ENCODE peak calls at places on chromosomes 1 and 21, in four cellular contexts. One of them, this sample, is unnamed.

GRCh38 chr1:115411388-115412063 is 73.5 kb upstream of the NGF start:
- DNase-seq in body of pancreas: no peak
- DNase-seq in amygdala: no peak
- DNase-seq in H9: no peak
- DNase-seq in this sample: no peak

GRCh38 chr1:239993333-239993732 is 98.3 kb upstream of the FMN2 start:
- DNase-seq in body of pancreas: no peak
- DNase-seq in amygdala: no peak
- DNase-seq in H9: no peak
- DNase-seq in this sample: no peak

GRCh38 chr21:32257952-32258785 is 20.7 kb downstream of the MIS18A start:
- DNase-seq in body of pancreas: peak
- DNase-seq in amygdala: peak
- DNase-seq in H9: peak
- DNase-seq in this sample: peak

GRCh38 chr21:31543191-31543590 is 116.3 kb upstream of the SOD1 start:
- DNase-seq in body of pancreas: no peak
- DNase-seq in amygdala: no peak
- DNase-seq in H9: no peak
- DNase-seq in this sample: no peak

GRCh38 chr1:187390157-187390556 is 561.4 kb downstream of the PLA2G4A start:
- DNase-seq in body of pancreas: no peak
- DNase-seq in amygdala: no peak
- DNase-seq in H9: no peak
- DNase-seq in this sample: no peak

GRCh38 chr1:38102576-38102975 is 56.0 kb upstream of the POU3F1 start:
- DNase-seq in body of pancreas: no peak
- DNase-seq in amygdala: no peak
- DNase-seq in H9: no peak
- DNase-seq in this sample: peak

GRCh38 chr1:201025571-201026002 is 2.1 kb upstream of the KIF21B start:
- DNase-seq in body of pancreas: no peak
- DNase-seq in amygdala: no peak
- DNase-seq in H9: peak
- DNase-seq in this sample: peak

GRCh38 chr1:62912028-62912638 is 128.2 kb downstream of the ATG4C start:
- DNase-seq in body of pancreas: no peak
- DNase-seq in amygdala: no peak
- DNase-seq in H9: no peak
- DNase-seq in this sample: peak

GRCh38 chr1:11526071-11526895 is 47.3 kb downstream of the DISP3 start:
- DNase-seq in body of pancreas: no peak
- DNase-seq in amygdala: no peak
- DNase-seq in H9: no peak
- DNase-seq in this sample: peak

GRCh38 chr1:67555487-67556296 is 125.5 kb upstream of the SERBP1 start:
- DNase-seq in body of pancreas: no peak
- DNase-seq in amygdala: no peak
- DNase-seq in H9: peak
- DNase-seq in this sample: peak

GRCh38 chr1:3049164-3049563 is 19.8 kb upstream of the PRDM16 start:
- DNase-seq in body of pancreas: no peak
- DNase-seq in amygdala: no peak
- DNase-seq in H9: peak
- DNase-seq in this sample: peak

GRCh38 chr1:40825430-40825778 is 36.8 kb downstream of the CITED4 start:
- DNase-seq in body of pancreas: no peak
- DNase-seq in amygdala: no peak
- DNase-seq in H9: peak
- DNase-seq in this sample: peak

GRCh38 chr1:179082308-179083030 is 599 bp downstream of the TOR3A start:
- DNase-seq in body of pancreas: peak
- DNase-seq in amygdala: peak
- DNase-seq in H9: peak
- DNase-seq in this sample: peak

GRCh38 chr21:43931454-43931853 is 66.4 kb downstream of the AGPAT3 start:
- DNase-seq in body of pancreas: no peak
- DNase-seq in amygdala: no peak
- DNase-seq in H9: no peak
- DNase-seq in this sample: no peak

GRCh38 chr1:44808938-44809917 is 905 bp downstream of the BTBD19 start:
- DNase-seq in body of pancreas: peak
- DNase-seq in amygdala: no peak
- DNase-seq in H9: peak
- DNase-seq in this sample: peak

GRCh38 chr1:59383963-59384362 is 87.1 kb downstream of the FGGY start:
- DNase-seq in body of pancreas: no peak
- DNase-seq in amygdala: no peak
- DNase-seq in H9: no peak
- DNase-seq in this sample: no peak

GRCh38 chr1:102085896-102086295 is 89.2 kb upstream of the OLFM3 start:
- DNase-seq in body of pancreas: no peak
- DNase-seq in amygdala: no peak
- DNase-seq in H9: no peak
- DNase-seq in this sample: no peak

GRCh38 chr21:46040707-46041106 is 57.2 kb upstream of the COL6A2 start:
- DNase-seq in body of pancreas: no peak
- DNase-seq in amygdala: no peak
- DNase-seq in H9: no peak
- DNase-seq in this sample: no peak

GRCh38 chr1:200751717-200752116 is 13.0 kb downstream of the CAMSAP2 start:
- DNase-seq in body of pancreas: no peak
- DNase-seq in amygdala: no peak
- DNase-seq in H9: no peak
- DNase-seq in this sample: no peak

GRCh38 chr1:181669209-181669608 is 185.9 kb downstream of the CACNA1E start:
- DNase-seq in body of pancreas: no peak
- DNase-seq in amygdala: no peak
- DNase-seq in H9: no peak
- DNase-seq in this sample: no peak

GRCh38 chr21:42417533-42417932 is 13.8 kb downstream of the UBASH3A start:
- DNase-seq in body of pancreas: no peak
- DNase-seq in amygdala: no peak
- DNase-seq in H9: no peak
- DNase-seq in this sample: no peak

GRCh38 chr1:5738911-5739462 is 253.2 kb downstream of the NPHP4 start:
- DNase-seq in body of pancreas: no peak
- DNase-seq in amygdala: no peak
- DNase-seq in H9: no peak
- DNase-seq in this sample: no peak

GRCh38 chr21:25670726-25671125 is 31.7 kb downstream of the JAM2 start:
- DNase-seq in body of pancreas: no peak
- DNase-seq in amygdala: no peak
- DNase-seq in H9: no peak
- DNase-seq in this sample: no peak

GRCh38 chr1:228058981-228059535 is 23.4 kb upstream of the ARF1 start:
- DNase-seq in body of pancreas: no peak
- DNase-seq in amygdala: no peak
- DNase-seq in H9: no peak
- DNase-seq in this sample: peak

GRCh38 chr1:156401681-156402081 is 32.7 kb downstream of the RHBG start:
- DNase-seq in body of pancreas: no peak
- DNase-seq in amygdala: peak
- DNase-seq in H9: peak
- DNase-seq in this sample: peak

GRCh38 chr1:58874757-58875755 is 91.2 kb upstream of the JUN start:
- DNase-seq in body of pancreas: peak
- DNase-seq in amygdala: peak
- DNase-seq in H9: peak
- DNase-seq in this sample: peak

GRCh38 chr1:3342960-3343359 is 111.5 kb upstream of the ARHGEF16 start:
- DNase-seq in body of pancreas: no peak
- DNase-seq in amygdala: no peak
- DNase-seq in H9: no peak
- DNase-seq in this sample: no peak

GRCh38 chr1:153968000-153968363 is 280 bp downstream of the CREB3L4 start:
- DNase-seq in body of pancreas: peak
- DNase-seq in amygdala: no peak
- DNase-seq in H9: peak
- DNase-seq in this sample: peak

GRCh38 chr1:5373281-5373680 is 618.9 kb downstream of the NPHP4 start:
- DNase-seq in body of pancreas: no peak
- DNase-seq in amygdala: no peak
- DNase-seq in H9: no peak
- DNase-seq in this sample: no peak

GRCh38 chr1:228416217-228416971 is at the start of gene TRIM17:
- DNase-seq in body of pancreas: peak
- DNase-seq in amygdala: no peak
- DNase-seq in H9: peak
- DNase-seq in this sample: peak

GRCh38 chr1:235409045-235409820 is 42.0 kb downstream of the TBCE start:
- DNase-seq in body of pancreas: no peak
- DNase-seq in amygdala: no peak
- DNase-seq in H9: no peak
- DNase-seq in this sample: no peak

GRCh38 chr1:23430803-23431202 is 6.3 kb upstream of the TCEA3 start:
- DNase-seq in body of pancreas: no peak
- DNase-seq in amygdala: no peak
- DNase-seq in H9: no peak
- DNase-seq in this sample: no peak

GRCh38 chr1:201758508-201759050 is 70.4 kb upstream of the IPO9 start:
- DNase-seq in body of pancreas: no peak
- DNase-seq in amygdala: no peak
- DNase-seq in H9: no peak
- DNase-seq in this sample: no peak

GRCh38 chr1:218369688-218370511 is 24.8 kb downstream of the TGFB2 start:
- DNase-seq in body of pancreas: no peak
- DNase-seq in amygdala: no peak
- DNase-seq in H9: no peak
- DNase-seq in this sample: no peak

GRCh38 chr1:41856361-41857285 is 62.1 kb downstream of the HIVEP3 start:
- DNase-seq in body of pancreas: no peak
- DNase-seq in amygdala: no peak
- DNase-seq in H9: no peak
- DNase-seq in this sample: no peak

GRCh38 chr1:40870135-40870728 is 8.1 kb upstream of the CITED4 start:
- DNase-seq in body of pancreas: no peak
- DNase-seq in amygdala: no peak
- DNase-seq in H9: no peak
- DNase-seq in this sample: no peak

GRCh38 chr1:212478467-212479025 is 45.8 kb downstream of the NENF start:
- DNase-seq in body of pancreas: no peak
- DNase-seq in amygdala: no peak
- DNase-seq in H9: no peak
- DNase-seq in this sample: no peak

This sample was measured in H7.